ENCODE peak calls at places on chromosomes 7 and 10, in seven cellular contexts. E is HCT116; H is NCI-H774; M is ovary; A is amygdala; J is DMS 273 treated with DMSO at 0.1 percent for 48 hours; G is stimulated activated CD8-positive, alpha-beta memory T cell treated with anti-CD3 and anti-CD28 coated beads, Interleukin-4, amount 100 ng/mL, for 24 hours. K is an unnamed sample.

GRCh38 chr10:52314822-52315552 is 906 bp downstream of the DKK1 start:
- DNase-seq in E (no peak), H (no peak), M (no peak), A (no peak), J (no peak), G (no peak), K (no peak)

GRCh38 chr10:47031251-47031952 is 120.2 kb downstream of the PTPN20 start:
- DNase-seq in E (peak; percentile 23), H (no peak), M (peak; percentile 12), A (no peak), J (no peak), G (no peak), K (no peak)

GRCh38 chr7:127588697-127589482 is 679 bp downstream of the ARF5 start:
- DNase-seq in E (peak; percentile 29), H (no peak), M (peak; percentile 73), A (peak; percentile 65), J (peak; percentile 31), G (no peak), K (peak; percentile 48)

GRCh38 chr10:93224005-93224779 is 150.5 kb downstream of the CYP26A1 start:
- DNase-seq in E (no peak), H (no peak), M (no peak), A (no peak), J (no peak), G (no peak), K (no peak)

GRCh38 chr10:97707134-97707861 is 6.2 kb upstream of the MARVELD1 start:
- DNase-seq in E (no peak), H (no peak), M (peak; percentile 45), A (no peak), J (no peak), G (no peak), K (no peak)

GRCh38 chr7:112069879-112070321 is 136.3 kb downstream of the DOCK4 start:
- DNase-seq in E (no peak), H (no peak), M (no peak), A (no peak), J (no peak), G (no peak), K (no peak)

GRCh38 chr10:102603946-102604345 is 40.3 kb upstream of the TRIM8 start:
- DNase-seq in E (no peak), H (no peak), M (no peak), A (no peak), J (no peak), G (no peak), K (no peak)

GRCh38 chr10:98361131-98361633 is 53.8 kb downstream of the PYROXD2 start:
- DNase-seq in E (no peak), H (no peak), M (peak; percentile 52), A (peak; percentile 70), J (peak; percentile 36), G (no peak), K (peak; percentile 29)

GRCh38 chr10:69897417-69897816 is 95.7 kb downstream of the COL13A1 start:
- DNase-seq in E (no peak), H (no peak), M (no peak), A (no peak), J (no peak), G (no peak), K (no peak)

GRCh38 chr10:128550045-128550444 is 423.8 kb upstream of the MKI67 start:
- DNase-seq in E (no peak), H (no peak), M (no peak), A (no peak), J (no peak), G (no peak), K (no peak)

GRCh38 chr7:2373124-2373556 is 18.5 kb downstream of the EIF3B start:
- DNase-seq in E (no peak), H (no peak), M (no peak), A (no peak), J (no peak), G (no peak), K (no peak)

GRCh38 chr10:84291389-84291788 is 37.0 kb upstream of the CCSER2 start:
- DNase-seq in E (no peak), H (no peak), M (no peak), A (no peak), J (no peak), G (no peak), K (peak; percentile 34)

GRCh38 chr7:135121868-135122267 is 26.0 kb upstream of the TMEM140 start:
- DNase-seq in E (no peak), H (no peak), M (no peak), A (no peak), J (no peak), G (no peak), K (no peak)

GRCh38 chr7:158815046-158815445 is 14.3 kb downstream of the ESYT2 start:
- DNase-seq in E (no peak), H (no peak), M (no peak), A (no peak), J (no peak), G (no peak), K (no peak)

GRCh38 chr10:30456262-30456661 is 22.3 kb downstream of the MAP3K8 start:
- DNase-seq in E (no peak), H (no peak), M (no peak), A (no peak), J (no peak), G (no peak), K (peak; percentile 57)

GRCh38 chr10:132897516-132898381 is 44.6 kb downstream of the CFAP46 start:
- DNase-seq in E (no peak), H (no peak), M (peak; percentile 13), A (no peak), J (no peak), G (no peak), K (peak; percentile 11)

GRCh38 chr7:129612112-129613015 is 844 bp downstream of the NRF1 start:
- DNase-seq in E (no peak), H (no peak), M (peak; percentile 78), A (peak; percentile 14), J (peak; percentile 18), G (no peak), K (peak; percentile 47)

GRCh38 chr7:70432567-70433001 is 699.4 kb upstream of the GALNT17 start:
- DNase-seq in E (no peak), H (peak; percentile 39), M (no peak), A (peak; percentile 13), J (peak; percentile 98), G (no peak), K (no peak)

GRCh38 chr7:112131016-112131415 is 75.2 kb downstream of the DOCK4 start:
- DNase-seq in E (no peak), H (no peak), M (no peak), A (no peak), J (no peak), G (no peak), K (no peak)

GRCh38 chr7:124489082-124489819 is 276.3 kb downstream of the GPR37 start:
- DNase-seq in E (no peak), H (no peak), M (no peak), A (no peak), J (no peak), G (no peak), K (no peak)

GRCh38 chr7:43244232-43244631 is 131.8 kb downstream of the HECW1 start:
- DNase-seq in E (no peak), H (no peak), M (no peak), A (no peak), J (no peak), G (no peak), K (no peak)

GRCh38 chr7:136940917-136941316 is 72.5 kb downstream of the CHRM2 start:
- DNase-seq in E (no peak), H (no peak), M (no peak), A (no peak), J (no peak), G (no peak), K (no peak)

GRCh38 chr10:26776258-26776657 is 78.8 kb downstream of the PDSS1 start:
- DNase-seq in E (no peak), H (no peak), M (no peak), A (no peak), J (no peak), G (no peak), K (no peak)

GRCh38 chr10:118298787-118299186 is 43.3 kb downstream of the FAM204A start:
- DNase-seq in E (no peak), H (no peak), M (no peak), A (no peak), J (no peak), G (no peak), K (no peak)

GRCh38 chr7:98884416-98884815 is 6.1 kb downstream of the TRRAP start:
- DNase-seq in E (no peak), H (no peak), M (no peak), A (no peak), J (no peak), G (no peak), K (no peak)

GRCh38 chr7:134298902-134299683 is 17.6 kb downstream of the SLC35B4 start:
- DNase-seq in E (no peak), H (peak; percentile 25), M (peak; percentile 66), A (peak; percentile 86), J (peak; percentile 64), G (no peak), K (no peak)

K was measured in activated naive CD4-positive, alpha-beta T cell treated with anti-CD3 and anti-CD28 coated beads, Interleukin-2, amount 10 ng/mL, durations not matched to agents 7 days and 5 days.